ENCODE peak calls at places on chromosome 20, in four cellular contexts. X is AG04450, S is psoas muscle, I is AG10803. M is an unnamed sample.

GRCh38 chr20:58971429-58971828 is 9.6 kb upstream of the NELFCD start:
- DNase-seq in S (no peak), I (no peak), X (no peak), M (no peak)

GRCh38 chr20:31719644-31720485 is 2.8 kb downstream of the BCL2L1 start:
- DNase-seq in S (no peak), X (no peak), I (peak; percentile 43), M (peak; percentile 53)

GRCh38 chr20:52402514-52402913 is 210.9 kb upstream of the ZFP64 start:
- DNase-seq in I (peak; percentile 97), X (no peak), S (no peak), M (no peak)

GRCh38 chr20:25294459-25295385 is 46.8 kb downstream of the PYGB start:
- DNase-seq in X (no peak), I (peak; percentile 31), S (peak; percentile 72), M (peak; percentile 68)

GRCh38 chr20:51327251-51327841 is 215.2 kb downstream of the NFATC2 start:
- DNase-seq in S (no peak), I (peak; percentile 84), X (peak; percentile 61), M (peak; percentile 75)

GRCh38 chr20:52081791-52082190 is 109.8 kb downstream of the ZFP64 start:
- DNase-seq in X (no peak), S (no peak), I (no peak), M (no peak)

GRCh38 chr20:6122111-6122872 is 538 bp downstream of the FERMT1 start:
- DNase-seq in I (peak; percentile 43), X (peak; percentile 2), S (no peak), M (peak; percentile 54)

GRCh38 chr20:2558581-2559301 is 22.4 kb downstream of the TMC2 start:
- DNase-seq in S (no peak), X (no peak), I (no peak), M (peak; percentile 5)

GRCh38 chr20:8388707-8389106 is 256.6 kb downstream of the PLCB1 start:
- DNase-seq in I (peak; percentile 75), X (no peak), S (no peak), M (peak; percentile 3)

GRCh38 chr20:53847118-53847842 is 223.1 kb downstream of the BCAS1 start:
- DNase-seq in X (no peak), I (no peak), S (no peak), M (no peak)

GRCh38 chr20:2879148-2879547 is 5.9 kb downstream of the PTPRA start:
- DNase-seq in S (no peak), X (peak; percentile 82), I (peak; percentile 92), M (peak; percentile 56)

DNA sequence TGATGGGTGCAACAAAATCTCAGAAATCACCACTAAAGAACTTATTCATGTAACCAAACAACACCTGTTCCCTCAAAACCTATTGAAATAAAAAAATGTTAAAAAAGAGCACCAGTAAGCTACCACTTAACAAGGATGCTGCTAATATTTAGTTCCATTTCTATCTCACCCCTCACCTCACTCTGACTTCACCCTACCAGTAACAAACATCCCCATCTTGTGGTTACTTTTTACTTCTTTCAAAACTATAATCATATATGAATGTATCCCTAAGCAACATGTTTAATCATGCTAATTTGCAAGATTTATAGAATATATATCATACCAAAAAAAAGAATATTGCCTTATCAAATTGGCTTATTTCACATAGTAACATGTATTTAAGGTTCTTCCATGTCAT is 27.4 kb upstream of the SLC24A3 start:
- DNase-seq in S (no peak), X (no peak), I (no peak), M (no peak)
- TF ChIP-seq CTCF in S (no peak), X (no peak), I (no peak), M (no peak)

GRCh38 chr20:36833275-36834020 is 42.5 kb upstream of the TLDC2 start:
- DNase-seq in S (no peak), I (peak; percentile 30), X (peak; percentile 82), M (peak; percentile 62)

GRCh38 chr20:36835025-36835424 is 40.9 kb upstream of the TLDC2 start:
- DNase-seq in S (no peak), I (no peak), X (no peak), M (no peak)

GRCh38 chr20:36836591-36837329 is 39.2 kb upstream of the TLDC2 start:
- DNase-seq in X (no peak), I (peak; percentile 34), S (no peak), M (peak; percentile 76)

GRCh38 chr20:36832791-36833190 is 43.1 kb upstream of the TLDC2 start:
- DNase-seq in S (no peak), X (no peak), I (no peak), M (no peak)

GRCh38 chr20:36835453-36836198 is 40.3 kb upstream of the TLDC2 start:
- DNase-seq in X (peak; percentile 90), I (peak; percentile 93), S (peak; percentile 94), M (peak; percentile 96)
- H3K4me3 ChIP-seq in X (no peak overlapping the region), I (peak overlapping the region; percentile 36), S (peak overlapping the region; percentile 35), M (peak overlapping the region; percentile 43)

DNA sequence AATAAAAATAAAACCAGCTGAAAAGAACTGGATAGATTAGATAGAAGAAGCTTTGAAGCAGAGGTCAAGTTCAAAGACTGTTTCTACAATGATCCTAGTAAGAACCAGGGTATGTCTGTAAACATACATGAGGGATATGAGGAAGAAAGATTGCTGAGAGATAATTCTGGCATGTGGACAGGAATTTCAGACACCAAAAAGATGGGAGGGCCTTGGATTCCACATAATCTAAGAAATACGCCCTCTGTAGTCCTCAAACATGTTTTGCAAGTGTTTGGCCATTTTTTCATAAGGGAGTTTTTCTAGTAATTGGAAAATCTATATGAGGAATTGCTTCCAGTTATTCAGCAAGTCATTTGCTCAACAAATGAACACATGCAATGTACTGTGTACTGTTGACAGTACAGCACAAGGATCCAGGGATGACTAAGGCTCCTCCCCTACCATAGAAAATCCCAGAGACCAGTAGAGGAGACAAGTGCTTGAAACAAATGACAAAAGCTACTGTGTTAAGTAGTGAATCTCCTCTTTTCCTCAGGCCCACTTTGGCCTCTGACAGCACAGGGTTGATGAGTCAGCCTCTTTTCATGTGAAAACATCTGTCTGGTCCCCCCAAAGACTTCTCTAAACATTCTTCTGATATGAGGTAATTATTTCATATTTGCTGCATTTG is 795.9 kb downstream of the MAFB start:
- DNase-seq in S (no peak), X (peak; percentile 60), I (peak; percentile 82), M (peak; percentile 84)
- TF ChIP-seq CTCF in S (no peak), X (peak; percentile 36), I (peak; percentile 39), M (peak; percentile 48)

DNA sequence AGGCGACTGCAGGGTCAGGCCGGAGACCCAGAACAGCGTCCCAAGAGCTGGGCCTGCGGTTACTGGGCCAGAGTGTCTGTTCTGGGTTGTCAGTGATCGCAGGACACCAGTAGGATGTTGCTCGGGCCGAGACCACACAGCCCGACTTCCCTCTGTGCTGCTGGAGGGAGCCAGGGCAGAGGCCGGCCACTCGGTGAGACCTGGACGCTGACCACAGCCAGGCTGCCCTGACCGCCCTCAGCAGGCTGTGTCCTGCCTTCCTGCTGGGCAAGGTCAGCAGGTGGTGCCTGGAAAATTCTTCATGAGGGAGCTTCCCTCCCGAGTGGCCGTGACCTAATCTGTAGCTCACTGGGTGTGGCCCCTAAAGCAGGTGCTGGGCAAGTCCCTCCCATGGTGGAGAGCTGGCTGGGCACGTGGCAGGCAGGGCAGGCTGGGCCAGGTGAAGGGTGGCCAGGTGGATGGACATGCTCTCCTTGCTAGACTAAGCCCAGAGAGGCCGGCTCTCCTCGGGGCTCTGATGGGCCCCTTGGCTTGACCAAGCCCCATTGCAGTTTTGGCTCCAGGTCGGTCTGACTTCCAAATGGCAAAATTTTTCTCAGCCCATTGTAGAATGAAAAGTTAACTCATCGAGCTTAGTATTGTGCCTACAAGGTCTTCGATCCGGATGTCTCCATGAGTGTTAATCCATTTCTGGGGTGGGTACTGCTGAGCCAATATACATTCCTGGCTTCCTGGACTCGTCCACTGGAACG is 1.9 kb downstream of the SLCO4A1 start:
- DNase-seq in X (no peak), S (no peak), I (no peak), M (no peak)
- H3K4me3 ChIP-seq in X (no peak overlapping the region), S (peak overlapping the region; percentile 76), I (no peak overlapping the region), M (no peak overlapping the region)

GRCh38 chr20:41440882-41441281 is 74.3 kb upstream of the EMILIN3 start:
- DNase-seq in I (no peak), S (no peak), X (no peak), M (no peak)

GRCh38 chr20:41437836-41438235 is 71.2 kb upstream of the EMILIN3 start:
- DNase-seq in S (no peak), X (no peak), I (peak; percentile 22), M (peak; percentile 72)

GRCh38 chr20:41432620-41433602 is 66.3 kb upstream of the EMILIN3 start:
- DNase-seq in X (no peak), I (no peak), S (no peak), M (peak; percentile 29)

GRCh38 chr20:41436679-41437078 is 70.1 kb upstream of the EMILIN3 start:
- DNase-seq in I (peak; percentile 83), X (peak; percentile 6), S (no peak), M (peak; percentile 94)
- TF ChIP-seq CTCF in I (no peak), X (no peak), S (no peak), M (no peak)

GRCh38 chr20:36532388-36532787 is 8.9 kb upstream of the MYL9 start:
- DNase-seq in I (no peak), S (no peak), X (no peak), M (no peak)

GRCh38 chr20:36527331-36528125 is 13.8 kb upstream of the MYL9 start:
- DNase-seq in I (no peak), X (no peak), S (no peak), M (no peak)

GRCh38 chr20:36528176-36528874 is 13.0 kb upstream of the MYL9 start:
- DNase-seq in S (no peak), X (no peak), I (no peak), M (no peak)

GRCh38 chr20:36528875-36529425 is 12.4 kb upstream of the MYL9 start:
- DNase-seq in X (no peak), S (no peak), I (no peak), M (no peak)

GRCh38 chr20:36532822-36533221 is 8.5 kb upstream of the MYL9 start:
- DNase-seq in I (no peak), S (no peak), X (no peak), M (no peak)
- H3K4me3 ChIP-seq in I (no peak overlapping the region), S (no peak overlapping the region), X (no peak overlapping the region), M (no peak overlapping the region)

DNA sequence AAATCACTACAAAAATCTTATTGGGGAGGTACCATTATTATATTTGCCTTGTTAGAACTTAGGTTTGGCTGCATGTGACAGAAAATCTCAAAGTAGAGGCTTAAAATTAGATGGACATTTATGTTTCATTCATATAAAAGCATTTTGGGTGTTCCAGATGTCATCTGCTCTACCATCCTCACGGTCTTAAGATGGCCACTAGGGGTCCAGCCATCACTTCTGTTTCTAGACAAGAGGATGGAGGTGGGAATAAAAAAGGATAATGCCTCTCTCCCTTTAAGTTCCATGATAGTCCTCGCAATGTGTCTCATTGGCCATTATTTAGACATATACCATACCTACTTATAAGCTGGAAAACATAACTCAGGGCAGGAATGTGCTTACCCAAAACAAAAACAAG is 929.5 kb downstream of the KIF16B start:
- DNase-seq in S (no peak), I (no peak), X (no peak), M (peak; percentile 23)
- TF ChIP-seq CTCF in S (peak; percentile 13), I (peak; percentile 52), X (peak; percentile 38), M (peak; percentile 48)

GRCh38 chr20:46575394-46575793 is 24.9 kb upstream of the OCSTAMP start:
- DNase-seq in I (no peak), X (no peak), S (no peak), M (no peak)
- H3K4me3 ChIP-seq in I (no peak overlapping the region), X (no peak overlapping the region), S (no peak overlapping the region), M (no peak overlapping the region)

GRCh38 chr20:4949833-4950178 is 51.5 kb downstream of the SLC23A2 start:
- DNase-seq in S (no peak), I (peak; percentile 68), X (no peak), M (peak; percentile 73)
- TF ChIP-seq CTCF in S (peak; percentile 27), I (peak; percentile 76), X (peak; percentile 78), M (peak; percentile 71)

GRCh38 chr20:3933126-3933684 is 44.0 kb downstream of the PANK2 start:
- DNase-seq in I (no peak), S (no peak), X (no peak), M (no peak)
- H3K4me3 ChIP-seq in I (peak overlapping the region; percentile 48), S (peak overlapping the region; percentile 70), X (no peak overlapping the region), M (no peak overlapping the region)

M was measured in choroid plexus epithelial cell.